ENCODE peak calls at places on chromosomes 1 and 21, in four cellular contexts. M is activated CD4-positive, alpha-beta memory T cell treated with anti-CD3 and anti-CD28 coated beads, Interleukin-2, amount 10 ng/mL, durations not matched to agents 7 days and 5 days; A is A172; X is stimulated activated CD8-positive, alpha-beta memory T cell treated with anti-CD3 and anti-CD28 coated beads, Interleukin-7, amount 100 ng/mL, for 1 hour. R is an unnamed sample.

GRCh38 chr1:226864311-226864710 is 6.1 kb upstream of the PSEN2 start:
- DNase-seq in M (no peak), A (no peak), X (no peak), R (no peak)

GRCh38 chr1:155005076-155005971 is 2.7 kb downstream of the ZBTB7B start:
- DNase-seq in M (peak; percentile 39), A (peak; percentile 65), X (no peak), R (no peak)

GRCh38 chr1:111015222-111015621 is 51.5 kb upstream of the LRIF1 start:
- DNase-seq in M (no peak), A (no peak), X (no peak), R (no peak)

GRCh38 chr1:57881696-57882095 is 457.8 kb upstream of the DAB1 start:
- DNase-seq in M (no peak), A (no peak), X (no peak), R (no peak)

GRCh38 chr1:196897158-196897828 is 9.4 kb downstream of the CFHR4 start:
- DNase-seq in M (no peak), A (no peak), X (no peak), R (no peak)

GRCh38 chr1:93675272-93675671 is 6.4 kb downstream of the BCAR3 start:
- DNase-seq in M (no peak), A (no peak), X (no peak), R (no peak)

GRCh38 chr1:28507247-28507645 is 1.4 kb downstream of the RCC1 start:
- DNase-seq in M (no peak), A (no peak), X (no peak), R (peak; percentile 33)

GRCh38 chr1:209899948-209900347 is 38.1 kb upstream of the SYT14 start:
- DNase-seq in M (no peak), A (peak; percentile 67), X (no peak), R (peak; percentile 25)

GRCh38 chr1:18290740-18291412 is 183.3 kb downstream of the IGSF21 start:
- DNase-seq in M (no peak), A (no peak), X (no peak), R (no peak)

GRCh38 chr21:26153758-26154157 is 16.8 kb downstream of the APP start:
- DNase-seq in M (no peak), A (no peak), X (no peak), R (no peak)

GRCh38 chr1:24427469-24427862 is 11.9 kb downstream of the NIPAL3 start:
- DNase-seq in M (no peak), A (no peak), X (no peak), R (no peak)

GRCh38 chr1:85142753-85143152 is 58.1 kb downstream of the SYDE2 start:
- DNase-seq in M (no peak), A (no peak), X (no peak), R (no peak)

GRCh38 chr1:185595835-185596667 is 138.1 kb upstream of the HMCN1 start:
- DNase-seq in M (peak; percentile 55), A (peak; percentile 61), X (no peak), R (peak; percentile 53)

GRCh38 chr21:38544681-38545080 is 46.4 kb upstream of the ERG start:
- DNase-seq in M (no peak), A (peak; percentile 74), X (no peak), R (no peak)

GRCh38 chr1:44842763-44843655 is at the start of gene PTCH2:
- DNase-seq in M (no peak), A (no peak), X (no peak), R (peak; percentile 87)

GRCh38 chr1:53982034-53982761 is 35.8 kb downstream of the LDLRAD1 start:
- DNase-seq in M (no peak), A (no peak), X (no peak), R (no peak)

GRCh38 chr1:241336335-241336734 is 20.7 kb downstream of the RGS7 start:
- DNase-seq in M (no peak), A (peak; percentile 65), X (no peak), R (no peak)

GRCh38 chr1:66598670-66599069 is 64.7 kb downstream of the SGIP1 start:
- DNase-seq in M (no peak), A (peak; percentile 63), X (no peak), R (no peak)

GRCh38 chr1:158286966-158287365 is 2.8 kb upstream of the CD1C start:
- DNase-seq in M (no peak), A (no peak), X (no peak), R (peak; percentile 55)

GRCh38 chr1:2544093-2544874 is 11.9 kb upstream of the TNFRSF14 start:
- DNase-seq in M (no peak), A (no peak), X (no peak), R (no peak)

GRCh38 chr1:5896706-5897105 is 95.5 kb downstream of the NPHP4 start:
- DNase-seq in M (no peak), A (no peak), X (no peak), R (no peak)

GRCh38 chr21:15062566-15062965 is 2.2 kb downstream of the NRIP1 start:
- DNase-seq in M (no peak), A (peak; percentile 9), X (no peak), R (no peak)

GRCh38 chr1:178725603-178726517 is 816 bp downstream of the RALGPS2 start:
- DNase-seq in M (peak; percentile 55), A (peak; percentile 86), X (peak; percentile 11), R (peak; percentile 87)

GRCh38 chr1:245263701-245264100 is 108.9 kb downstream of the KIF26B start:
- DNase-seq in M (no peak), A (no peak), X (no peak), R (no peak)

GRCh38 chr1:2493691-2494322 is 17.7 kb downstream of the PLCH2 start:
- DNase-seq in M (no peak), A (no peak), X (no peak), R (peak; percentile 56)

GRCh38 chr1:44313265-44313918 is 41.7 kb downstream of the ERI3 start:
- DNase-seq in M (no peak), A (no peak), X (no peak), R (no peak)

GRCh38 chr1:153598309-153599172 is 14.4 kb downstream of the S100A16 start:
- DNase-seq in M (no peak), A (peak; percentile 71), X (no peak), R (peak; percentile 40)

GRCh38 chr1:8408151-8408839 is 90.4 kb downstream of the SLC45A1 start:
- DNase-seq in M (no peak), A (peak; percentile 16), X (no peak), R (no peak)

R was measured in DND-41.